ENCODE peak calls at places on chromosomes 12 and 14, in four cellular contexts. A, Q, H and S are unnamed samples.
A peak's percentile ranks its signal among the peaks of the same experiment; 100 is the strongest.

GRCh38 chr12:81859521-81859920 is 100.4 kb upstream of the PPFIA2 start:
- DNase-seq in Q (no peak), A (no peak), H (no peak), S (no peak)

GRCh38 chr12:69428351-69429048 is 41.7 kb upstream of the FRS2 start:
- DNase-seq in Q (no peak), H (no peak), A (no peak), S (peak; percentile 72)

GRCh38 chr14:81384900-81385299 is 15.2 kb downstream of the STON2 start:
- DNase-seq in Q (no peak), A (no peak), H (peak; percentile 62), S (peak; percentile 45)

GRCh38 chr14:45038865-45039264 is 45.1 kb upstream of the PRPF39 start:
- DNase-seq in Q (no peak), A (peak; percentile 73), H (no peak), S (no peak)

GRCh38 chr14:58465425-58465824 is 37.9 kb downstream of the KIAA0586 start:
- DNase-seq in Q (peak; percentile 70), H (peak; percentile 91), A (no peak), S (peak; percentile 76)

GRCh38 chr14:81208489-81208888 is 12.3 kb downstream of the GTF2A1 start:
- DNase-seq in Q (no peak), H (no peak), A (no peak), S (no peak)

GRCh38 chr12:124351422-124351821 is 56.5 kb downstream of the RFLNA start:
- DNase-seq in Q (no peak), A (no peak), H (no peak), S (no peak)

GRCh38 chr14:89032086-89032649 is 207.7 kb downstream of the TTC8 start:
- DNase-seq in A (no peak), Q (no peak), H (no peak), S (no peak)

GRCh38 chr12:52093346-52093745 is 13.8 kb downstream of the SMIM41 start:
- DNase-seq in Q (no peak), A (no peak), H (no peak), S (no peak)

GRCh38 chr14:75454963-75455546 is 27.2 kb downstream of the JDP2 start:
- DNase-seq in H (peak; percentile 12), A (peak; percentile 14), Q (peak; percentile 87), S (peak; percentile 91)

GRCh38 chr12:105120551-105120950 is 13.0 kb downstream of the WASHC4 start:
- DNase-seq in Q (peak; percentile 56), H (peak; percentile 57), A (peak; percentile 56), S (peak; percentile 37)

GRCh38 chr12:56358836-56359532 is 923 bp downstream of the STAT2 start:
- DNase-seq in A (peak; percentile 19), Q (peak; percentile 93), H (peak; percentile 46), S (peak; percentile 88)

GRCh38 chr14:68688872-68689371 is 103.9 kb downstream of the ZFP36L1 start:
- DNase-seq in A (peak; percentile 13), Q (peak; percentile 71), H (peak; percentile 23), S (peak; percentile 83)

GRCh38 chr14:100022772-100023451 is 42.3 kb upstream of the EVL start:
- DNase-seq in A (no peak), H (no peak), Q (peak; percentile 82), S (peak; percentile 83)

GRCh38 chr12:128191380-128191779 is 75.6 kb upstream of the TMEM132C start:
- DNase-seq in H (no peak), A (no peak), Q (no peak), S (no peak)

GRCh38 chr14:24837280-24838046 is 203.5 kb upstream of the GZMB start:
- DNase-seq in H (no peak), A (no peak), Q (peak; percentile 53), S (peak; percentile 46)

GRCh38 chr12:12779529-12779928 is 5.9 kb upstream of the APOLD1 start:
- DNase-seq in H (peak; percentile 90), A (peak; percentile 13), Q (peak; percentile 81), S (peak; percentile 91)

GRCh38 chr12:108728820-108729611 is 2.3 kb downstream of the CORO1C start:
- DNase-seq in Q (no peak), H (peak; percentile 78), A (peak; percentile 51), S (peak; percentile 37)

GRCh38 chr12:95217377-95218163 is at the start of the genes FGD6 and VEZT:
- DNase-seq in Q (peak; percentile 99), H (peak; percentile 99), A (peak; percentile 99), S (peak; percentile 100)

GRCh38 chr12:55738113-55739024 is 4.6 kb upstream of the GDF11 start:
- DNase-seq in A (peak; percentile 89), H (peak; percentile 98), Q (peak; percentile 91), S (peak; percentile 80)

GRCh38 chr12:59403259-59403932 is 192.4 kb upstream of the SLC16A7 start:
- DNase-seq in Q (peak; percentile 74), A (peak; percentile 45), H (peak; percentile 77), S (peak; percentile 78)

GRCh38 chr12:65170245-65170881 is 980 bp downstream of the LEMD3 start:
- DNase-seq in Q (peak; percentile 69), H (peak; percentile 58), A (peak; percentile 89), S (peak; percentile 81)

GRCh38 chr14:105476937-105477658 is 2.5 kb downstream of the CRIP2 start:
- DNase-seq in Q (no peak), A (no peak), H (no peak), S (no peak)

GRCh38 chr14:39426605-39427004 is 5.6 kb downstream of the FBXO33 start:
- DNase-seq in Q (peak; percentile 26), H (peak; percentile 60), A (no peak), S (peak; percentile 66)

GRCh38 chr12:14950421-14950820 is 11.0 kb downstream of the ARHGDIB start:
- DNase-seq in H (no peak), Q (no peak), A (no peak), S (no peak)

GRCh38 chr14:84976805-84977204 is 553.1 kb upstream of the FLRT2 start:
- DNase-seq in H (no peak), Q (no peak), A (no peak), S (no peak)

GRCh38 chr12:57430117-57430930 is 519 bp downstream of the R3HDM2 start:
- DNase-seq in H (peak; percentile 27), Q (peak; percentile 63), A (peak; percentile 83), S (peak; percentile 31)

GRCh38 chr14:92039073-92039719 is 663 bp downstream of the TRIP11 start:
- DNase-seq in A (no peak), Q (peak; percentile 76), H (peak; percentile 63), S (peak; percentile 81)